ENCODE peak calls at places on chromosomes 13 and 19, in five cellular contexts. D is aorta, J is endothelial cell of umbilical vein, B is left lung, W is AG04450. M is an unnamed sample.

GRCh38 chr13:72507394-72508199 is 219.8 kb downstream of the MZT1 start:
- DNase-seq in D (no peak), J (no peak), B (no peak), W (no peak), M (no peak)

GRCh38 chr19:43901395-43902390 is 33.4 kb downstream of the ZNF45 start:
- DNase-seq in D (peak; percentile 89), J (peak; percentile 88), B (peak; percentile 88), W (peak; percentile 66), M (peak; percentile 91)

GRCh38 chr19:17836530-17836929 is 11.3 kb downstream of the JAK3 start:
- DNase-seq in D (no peak), J (no peak), B (no peak), W (no peak), M (no peak)

GRCh38 chr19:9498183-9498902 is at the start of gene ZNF560:
- DNase-seq in D (no peak), J (no peak), B (no peak), W (no peak), M (no peak)

GRCh38 chr13:38947049-38947448 is 43.6 kb downstream of the STOML3 start:
- DNase-seq in D (no peak), J (no peak), B (no peak), W (no peak), M (no peak)

GRCh38 chr13:95955255-95955654 is 97.9 kb downstream of the UGGT2 start:
- DNase-seq in D (no peak), J (no peak), B (no peak), W (no peak), M (no peak)

GRCh38 chr19:51615991-51616390 is 14.2 kb downstream of the SIGLEC5 start:
- DNase-seq in D (no peak), J (no peak), B (no peak), W (no peak), M (no peak)

GRCh38 chr13:48146122-48146521 is 51.2 kb upstream of the MED4 start:
- DNase-seq in D (no peak), J (no peak), B (no peak), W (no peak), M (no peak)

GRCh38 chr19:30253581-30253996 is 118.6 kb upstream of the ZNF536 start:
- DNase-seq in D (no peak), J (no peak), B (no peak), W (no peak), M (no peak)

GRCh38 chr19:461664-462551 is 1.1 kb upstream of the SHC2 start:
- DNase-seq in D (peak; percentile 66), J (no peak), B (no peak), W (no peak), M (peak; percentile 68)

GRCh38 chr19:1410136-1410786 is 2.9 kb downstream of the DAZAP1 start:
- DNase-seq in D (no peak), J (peak; percentile 35), B (no peak), W (no peak), M (peak; percentile 56)

GRCh38 chr19:17872251-17873001 is 681 bp downstream of the SLC5A5 start:
- DNase-seq in D (no peak), J (no peak), B (no peak), W (no peak), M (peak; percentile 59)

GRCh38 chr19:3350014-3350663 is 16.2 kb upstream of the NFIC start:
- DNase-seq in D (no peak), J (peak; percentile 41), B (no peak), W (no peak), M (no peak)

GRCh38 chr19:2345794-2346663 is 14.0 kb upstream of the TMPRSS9 start:
- DNase-seq in D (peak; percentile 67), J (peak; percentile 37), B (no peak), W (no peak), M (peak; percentile 85)

GRCh38 chr13:98317573-98318171 is 140.6 kb upstream of the RNF113B start:
- DNase-seq in D (no peak), J (no peak), B (no peak), W (no peak), M (no peak)

GRCh38 chr13:39892731-39893293 is 237.3 kb downstream of the COG6 start:
- DNase-seq in D (no peak), J (peak; percentile 95), B (no peak), W (no peak), M (peak; percentile 62)

GRCh38 chr19:46748325-46749109 is 2.3 kb upstream of the STRN4 start:
- DNase-seq in D (peak; percentile 92), J (peak; percentile 69), B (no peak), W (no peak), M (no peak)

DNA sequence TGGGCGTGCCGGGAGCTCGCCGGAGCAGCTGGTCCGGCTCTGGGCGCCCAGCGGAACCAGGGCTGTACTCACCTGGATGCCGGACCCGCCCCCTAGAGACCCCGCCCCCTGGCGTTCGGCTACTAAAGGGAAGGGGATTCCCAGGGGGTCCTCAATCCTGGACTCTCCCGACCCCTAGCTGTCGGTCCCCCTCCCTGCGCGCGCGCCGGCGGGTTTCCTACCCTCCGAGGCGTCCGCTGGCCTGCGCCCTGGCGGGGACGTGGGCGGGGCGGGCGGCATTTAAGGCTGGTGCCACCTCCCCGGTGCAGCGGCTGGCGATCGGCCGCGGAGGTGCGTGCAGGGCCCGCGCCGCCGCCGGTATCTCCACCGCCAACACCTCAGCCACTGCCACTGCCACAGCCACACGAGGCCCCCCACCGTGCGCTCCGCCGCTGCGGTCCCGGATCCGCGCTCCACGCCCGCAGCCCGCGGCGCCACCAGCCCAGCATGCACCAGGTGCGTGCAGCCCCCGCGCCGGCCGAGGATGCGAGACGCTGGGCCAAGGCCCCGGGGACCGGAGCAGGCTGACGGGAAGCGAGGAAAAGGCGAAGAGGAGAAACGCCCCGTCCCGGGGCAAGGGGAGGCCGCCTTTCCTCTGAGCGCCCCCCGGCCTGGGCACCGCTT is at the start of gene ATP12A:
- DNase-seq in D (no peak), J (no peak), B (no peak), W (no peak), M (no peak)
- H3K27me3 ChIP-seq in D (no peaks in the 10 kb centered on the region), J (peaks cover 45% of the 10 kb centered on the region), B (peaks cover 47% of the 10 kb centered on the region), W (peaks cover 46% of the 10 kb centered on the region), M (peaks cover 4% of the 10 kb centered on the region)

DNA sequence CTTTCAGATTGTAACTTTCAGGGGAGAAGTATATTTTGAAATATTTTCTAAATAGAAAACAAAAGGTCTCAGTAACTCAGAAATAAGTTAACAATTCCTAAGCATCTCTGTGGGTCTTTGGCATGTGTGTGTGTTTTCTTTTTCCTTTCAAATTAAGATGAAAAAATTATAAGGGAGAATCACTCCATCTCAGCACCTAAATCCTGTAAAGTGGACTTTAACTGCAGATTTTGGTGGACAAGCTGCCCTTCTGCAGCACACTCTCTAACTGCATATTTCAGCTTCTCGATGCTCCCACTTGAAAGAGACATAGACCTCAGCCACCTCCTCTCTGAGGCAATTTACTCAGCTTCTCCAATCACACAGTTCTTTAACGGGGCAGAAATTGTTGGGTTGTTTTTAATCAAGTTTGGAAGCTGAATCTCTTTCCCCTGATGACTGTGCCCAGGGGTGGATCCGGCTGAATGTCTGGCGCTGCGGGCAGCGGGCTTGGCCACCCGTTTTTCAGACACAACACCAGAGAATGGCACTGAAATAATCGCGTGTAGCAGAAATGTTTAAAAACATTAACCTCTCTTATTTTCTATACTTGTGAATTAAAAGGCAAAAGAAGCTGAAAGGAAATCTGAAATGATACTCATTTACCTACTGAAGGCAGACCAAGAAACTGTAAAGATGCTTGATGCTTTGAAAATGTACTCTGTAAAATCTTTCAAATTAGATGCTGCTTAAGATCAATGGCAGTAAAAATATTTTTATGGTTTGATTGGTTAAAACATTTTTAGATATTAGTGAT is 12.3 kb downstream of the ZIC2 start:
- DNase-seq in D (no peak), J (no peak), B (no peak), W (no peak), M (no peak)
- H3K27me3 ChIP-seq in D (no peaks in the 10 kb centered on the region), J (peaks cover 99% of the 10 kb centered on the region), B (peaks cover 100% of the 10 kb centered on the region), W (peaks cover 97% of the 10 kb centered on the region), M (peaks cover 12% of the 10 kb centered on the region)

DNA sequence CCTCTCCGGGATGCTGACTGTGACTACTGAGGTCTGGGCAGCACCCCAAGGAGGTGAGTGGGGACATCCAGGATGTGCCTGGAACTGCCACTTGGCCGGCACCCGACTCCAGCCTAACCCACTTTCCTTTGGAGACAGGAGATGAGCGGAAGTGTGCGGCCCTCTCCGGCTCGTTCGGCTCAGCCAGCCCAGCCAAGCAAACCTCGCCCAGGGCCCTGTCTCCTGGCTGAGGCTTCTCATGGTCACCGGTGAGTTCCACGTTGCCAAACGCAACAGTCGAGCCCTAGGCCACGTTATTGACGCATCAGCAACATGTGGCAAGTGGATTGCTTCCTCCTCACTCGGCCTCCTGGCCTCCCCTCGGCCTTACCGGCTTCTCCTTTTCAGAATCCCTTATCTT is 5.5 kb downstream of the SLC7A10 start:
- DNase-seq in D (no peak), J (no peak), B (no peak), W (no peak), M (no peak)
- H3K27me3 ChIP-seq in D (no peaks in the 10 kb centered on the region), J (peaks cover 10% of the 10 kb centered on the region), B (peaks cover 57% of the 10 kb centered on the region), W (peaks cover 34% of the 10 kb centered on the region), M (no peaks in the 10 kb centered on the region)

GRCh38 chr19:12034610-12035009 is 869 bp downstream of the ZNF433 start:
- DNase-seq in D (no peak), J (no peak), B (no peak), W (no peak), M (no peak)

GRCh38 chr19:12035220-12036172 is at the start of gene ZNF433:
- DNase-seq in D (peak; percentile 98), J (peak; percentile 76), B (peak; percentile 94), W (peak; percentile 36), M (peak; percentile 99)

DNA sequence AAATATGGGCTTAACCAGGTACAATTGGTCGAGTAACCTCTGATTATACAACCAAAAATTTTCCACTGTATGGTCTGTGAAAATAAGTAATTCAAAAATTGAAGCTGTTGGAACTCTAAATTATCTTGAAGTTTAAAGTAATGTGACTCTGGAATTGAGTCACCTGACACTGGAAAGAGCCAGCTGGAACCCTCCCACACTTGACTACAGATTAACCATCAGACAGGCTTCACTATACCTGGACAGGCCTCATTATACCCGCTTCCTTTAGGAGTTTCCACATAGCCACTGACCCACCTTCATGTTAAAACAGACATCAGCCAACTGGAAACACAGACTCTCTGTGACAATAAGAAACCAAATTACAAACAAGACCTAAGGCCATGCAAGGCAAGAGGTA is 1.3 kb downstream of the ZNF433 start:
- DNase-seq in D (no peak), J (no peak), B (no peak), W (no peak), M (no peak)
- H3K27me3 ChIP-seq in D (no peaks in the 10 kb centered on the region), J (no peaks in the 10 kb centered on the region), B (no peaks in the 10 kb centered on the region), W (no peaks in the 10 kb centered on the region), M (no peaks in the 10 kb centered on the region)

GRCh38 chr19:15104003-15104402 is 3.2 kb upstream of the SYDE1 start:
- DNase-seq in D (no peak), J (no peak), B (no peak), W (no peak), M (no peak)
- H3K27me3 ChIP-seq in D (no peaks in the 10 kb centered on the region), J (no peaks in the 10 kb centered on the region), B (peaks cover 32% of the 10 kb centered on the region), W (peaks cover 5% of the 10 kb centered on the region), M (no peaks in the 10 kb centered on the region)

GRCh38 chr13:27924529-27925141 is 4.8 kb downstream of the PDX1 start:
- DNase-seq in D (no peak), J (no peak), B (no peak), W (no peak), M (no peak)
- H3K27me3 ChIP-seq in D (no peaks in the 10 kb centered on the region), J (peaks cover 100% of the 10 kb centered on the region), B (peaks cover 100% of the 10 kb centered on the region), W (peaks cover 96% of the 10 kb centered on the region), M (peaks cover 8% of the 10 kb centered on the region)

GRCh38 chr19:4730740-4731171 is 7.1 kb upstream of the DPP9 start:
- DNase-seq in D (no peak), J (peak; percentile 19), B (no peak), W (no peak), M (no peak)
- H3K27me3 ChIP-seq in D (no peaks in the 10 kb centered on the region), J (no peaks in the 10 kb centered on the region), B (peaks cover 7% of the 10 kb centered on the region), W (peaks cover 4% of the 10 kb centered on the region), M (no peaks in the 10 kb centered on the region)

M was measured in right cardiac atrium.